ENCODE peak calls at places on chromosomes 7 and 10, in five cellular contexts. X is HepG2, B is K562, Y is A549, N is GM12878. W is an unnamed sample.
A peak's percentile ranks its signal among the peaks of the same experiment; 100 is the strongest.

GRCh38 chr7:38977658-38978057 is at the start of gene POU6F2:
- DNase-seq in N (no peak), X (no peak), B (no peak), Y (no peak), W (no peak)

GRCh38 chr10:78904196-78904595 is 164.6 kb upstream of the ZMIZ1 start:
- DNase-seq in B (no peak), Y (no peak), N (no peak), X (no peak), W (no peak)

GRCh38 chr7:1811850-1812692 is 142.0 kb downstream of the ELFN1 start:
- DNase-seq in B (no peak), N (no peak), Y (peak; percentile 27), X (peak; percentile 42), W (no peak)

GRCh38 chr10:129277080-129277479 is 190.0 kb upstream of the MGMT start:
- DNase-seq in X (no peak), N (no peak), Y (no peak), B (no peak), W (no peak)

GRCh38 chr7:12303096-12303495 is 92.0 kb downstream of the TMEM106B start:
- DNase-seq in Y (no peak), B (no peak), X (no peak), N (no peak), W (no peak)

GRCh38 chr7:75617634-75618234 is 121.0 kb downstream of the HIP1 start:
- DNase-seq in Y (peak; percentile 38), B (no peak), N (peak; percentile 40), X (peak; percentile 50), W (no peak)

GRCh38 chr10:88336316-88336715 is 246.8 kb downstream of the RNLS start:
- DNase-seq in X (no peak), Y (no peak), B (no peak), N (no peak), W (no peak)

GRCh38 chr10:26213157-26213780 is 3.3 kb upstream of the GAD2 start:
- DNase-seq in X (no peak), B (no peak), Y (no peak), N (no peak), W (no peak)

GRCh38 chr10:50367732-50368131 is 116.4 kb upstream of the ASAH2 start:
- DNase-seq in B (peak; percentile 69), X (peak; percentile 35), N (no peak), Y (peak; percentile 58), W (peak; percentile 61)

GRCh38 chr10:25725917-25726716 is 207.9 kb upstream of the MYO3A start:
- DNase-seq in B (peak; percentile 71), N (no peak), Y (peak; percentile 66), X (peak; percentile 47), W (peak; percentile 42)

GRCh38 chr10:101732096-101732495 is 37.1 kb upstream of the FBXW4 start:
- DNase-seq in B (no peak), X (no peak), Y (no peak), N (no peak), W (no peak)

GRCh38 chr7:20784311-20785210 is 2.1 kb downstream of the SP8 start:
- DNase-seq in X (no peak), N (no peak), B (no peak), Y (peak; percentile 40), W (peak; percentile 21)

GRCh38 chr7:101165075-101165957 is at the start of gene VGF:
- DNase-seq in X (peak; percentile 85), Y (peak; percentile 96), B (peak; percentile 99), N (no peak), W (peak; percentile 86)

GRCh38 chr7:145848691-145849090 is 267.9 kb upstream of the CNTNAP2 start:
- DNase-seq in Y (peak; percentile 9), X (no peak), N (no peak), B (peak; percentile 61), W (no peak)

GRCh38 chr7:106681815-106682495 is 21.0 kb upstream of the CCDC71L start:
- DNase-seq in B (no peak), N (no peak), Y (peak; percentile 48), X (no peak), W (peak; percentile 95)

GRCh38 chr10:62811159-62811875 is 4.8 kb downstream of the EGR2 start:
- DNase-seq in X (no peak), Y (no peak), N (peak; percentile 85), B (no peak), W (no peak)

GRCh38 chr7:136656516-136656915 is 211.9 kb upstream of the CHRM2 start:
- DNase-seq in N (no peak), B (no peak), Y (no peak), X (no peak), W (no peak)

GRCh38 chr7:26681819-26682418 is 182.5 kb downstream of the SKAP2 start:
- DNase-seq in Y (peak; percentile 23), X (no peak), N (no peak), B (peak; percentile 22), W (peak; percentile 64)

GRCh38 chr10:104577171-104577570 is 63.9 kb upstream of the SORCS3 start:
- DNase-seq in Y (no peak), N (no peak), B (no peak), X (no peak), W (no peak)

GRCh38 chr7:119028736-119029135 is 804.2 kb downstream of the ANKRD7 start:
- DNase-seq in B (no peak), Y (no peak), N (no peak), X (no peak), W (no peak)

GRCh38 chr7:158476303-158476932 is 111.2 kb downstream of the PTPRN2 start:
- DNase-seq in N (no peak), Y (no peak), B (no peak), X (no peak), W (no peak)
- H3K9me3 ChIP-seq in N (no peaks in the 10 kb centered on the region), Y (no peaks in the 10 kb centered on the region), B (no peaks in the 10 kb centered on the region), X (no peaks in the 10 kb centered on the region), W (peaks cover 2% of the 10 kb centered on the region)

DNA sequence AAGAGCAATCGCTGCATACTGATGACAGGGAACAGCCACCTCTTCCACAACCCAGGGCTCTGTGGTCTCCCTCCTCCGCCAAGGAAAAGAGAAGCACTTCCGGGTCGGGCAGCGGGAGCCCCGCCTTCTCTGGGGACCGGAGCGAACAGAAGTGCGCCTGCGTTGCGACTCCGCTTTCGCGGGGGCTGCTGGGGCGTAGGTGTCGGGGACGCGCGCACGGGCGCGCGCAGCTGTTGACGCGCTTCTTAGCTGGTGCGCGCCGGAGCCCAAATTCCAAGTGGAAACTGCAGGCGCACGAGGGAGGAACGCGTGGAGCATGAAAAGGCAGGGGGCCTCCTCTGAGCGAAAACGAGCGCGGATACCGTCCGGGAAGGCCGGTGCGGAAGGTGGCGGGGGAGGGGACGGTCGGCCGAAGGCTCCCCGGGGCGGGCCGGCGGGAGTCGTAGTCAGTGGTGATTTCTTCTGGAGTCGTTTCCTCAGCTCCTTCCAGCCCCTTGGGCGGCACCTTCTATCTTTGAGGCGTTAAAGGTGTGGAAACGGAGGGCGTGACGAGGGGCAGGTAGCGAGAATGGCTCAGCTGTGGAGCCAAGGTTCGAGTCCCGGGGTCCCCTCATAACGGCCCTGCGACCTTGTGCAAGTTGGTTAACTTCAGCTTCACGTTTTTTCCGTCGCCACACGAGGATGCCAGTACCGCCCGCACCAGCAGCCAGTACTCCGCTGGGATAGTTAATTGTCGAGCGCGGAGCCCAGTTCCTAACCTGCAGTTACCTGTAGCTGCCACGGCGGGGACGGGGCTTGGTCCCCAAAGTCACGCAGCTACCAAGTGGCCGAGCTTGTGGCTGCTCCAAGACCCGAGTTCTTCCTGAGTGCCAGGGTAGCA is at the start of the genes COX15 and CUTC:
- DNase-seq in X (peak; percentile 94), N (peak; percentile 82), Y (peak; percentile 97), B (peak; percentile 96), W (peak; percentile 98)
- TF ChIP-seq POLR2A in X (peak; percentile 85), N (peak; percentile 94), Y (peak; percentile 65), B (peak; percentile 90), W (peak; percentile 86)

GRCh38 chr10:983401-983800 is 4.8 kb upstream of the GTPBP4 start:
- DNase-seq in Y (no peak), N (no peak), B (no peak), X (no peak), W (no peak)
- TF ChIP-seq MYC in Y (no peak), N (no peak), B (no peak), X (no peak), W (no peak)

DNA sequence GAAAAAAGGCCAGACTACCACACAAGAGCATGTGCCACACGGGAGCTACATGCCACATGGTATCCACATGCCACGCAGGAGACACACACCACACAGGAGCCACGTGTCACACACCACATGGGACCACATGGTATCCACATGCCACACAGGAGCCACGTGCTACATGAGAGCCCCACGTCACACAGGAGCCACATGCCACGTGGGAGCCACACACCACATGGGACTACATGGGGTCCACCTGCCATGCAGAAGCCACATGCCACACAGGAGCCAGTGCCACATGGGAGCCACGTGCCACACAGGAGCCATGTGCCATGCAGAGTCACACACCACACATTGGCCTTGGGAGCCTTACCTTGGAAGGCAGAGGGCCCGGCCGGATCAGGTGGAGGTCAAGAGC is 244.4 kb upstream of the PPP2R2D start:
- DNase-seq in N (no peak), X (no peak), B (no peak), Y (no peak), W (no peak)
- H3K9me3 ChIP-seq in N (no peaks in the 10 kb centered on the region), X (no peaks in the 10 kb centered on the region), B (no peaks in the 10 kb centered on the region), Y (no peaks in the 10 kb centered on the region), W (peaks cover 5% of the 10 kb centered on the region)

GRCh38 chr10:24467605-24468004 is 256.1 kb downstream of the ARHGAP21 start:
- DNase-seq in N (no peak), X (no peak), B (no peak), Y (no peak), W (no peak)

GRCh38 chr10:24466616-24466949 is 257.1 kb downstream of the ARHGAP21 start:
- DNase-seq in Y (no peak), B (no peak), N (no peak), X (no peak), W (no peak)

GRCh38 chr10:24467094-24467493 is 256.6 kb downstream of the ARHGAP21 start:
- DNase-seq in B (no peak), X (no peak), N (no peak), Y (no peak), W (no peak)

GRCh38 chr10:24465124-24465874 is 256.4 kb downstream of the KIAA1217 start:
- DNase-seq in Y (no peak), B (no peak), N (no peak), X (no peak), W (no peak)

GRCh38 chr10:24465899-24466615 is 257.1 kb downstream of the KIAA1217 start:
- DNase-seq in X (peak; percentile 92), Y (peak; percentile 83), B (peak; percentile 8), N (peak; percentile 45), W (no peak)
- TF ChIP-seq POLR2A in X (peak; percentile 72), Y (no peak), B (no peak), N (no peak), W (no peak)

W was measured in endothelial cell of umbilical vein.